ENCODE peak calls at places on chromosomes 7 and 10, in four cellular contexts. Z, U, C and B are unnamed samples.
A peak's percentile ranks its signal among the peaks of the same experiment; 100 is the strongest.

GRCh38 chr7:79436378-79436777 is 17.1 kb downstream of the MAGI2 start:
- DNase-seq in Z (no peak), U (no peak), C (no peak), B (no peak)

GRCh38 chr10:83991986-83992753 is 147.1 kb upstream of the GHITM start:
- DNase-seq in C (no peak), U (no peak), Z (no peak), B (peak; percentile 78)

GRCh38 chr7:130037703-130038102 is 13.5 kb downstream of the ZC3HC1 start:
- DNase-seq in Z (peak; percentile 20), C (peak; percentile 12), U (no peak), B (no peak)

GRCh38 chr7:37380831-37381230 is 67.8 kb downstream of the ELMO1 start:
- DNase-seq in U (no peak), C (no peak), Z (no peak), B (no peak)

GRCh38 chr7:39621261-39621660 is 2.1 kb upstream of the RALA start:
- DNase-seq in C (peak; percentile 95), Z (peak; percentile 97), U (no peak), B (no peak)

GRCh38 chr10:58756126-58756525 is 243.5 kb downstream of the BICC1 start:
- DNase-seq in U (peak; percentile 64), C (peak; percentile 89), Z (peak; percentile 74), B (no peak)

GRCh38 chr7:100604078-100604975 is 2.2 kb downstream of the PCOLCE start:
- DNase-seq in C (peak; percentile 53), U (peak; percentile 84), Z (peak; percentile 46), B (peak; percentile 90)

GRCh38 chr10:71816421-71816851 is 34.6 kb downstream of the PSAP start:
- DNase-seq in U (no peak), Z (no peak), C (no peak), B (no peak)

GRCh38 chr7:7772385-7772784 is 54.0 kb upstream of the RPA3 start:
- DNase-seq in Z (peak; percentile 67), C (no peak), U (no peak), B (no peak)

GRCh38 chr7:27169658-27170493 is 4.2 kb downstream of the HOXA10 start:
- DNase-seq in C (no peak), U (no peak), Z (no peak), B (peak; percentile 63)

GRCh38 chr7:127514499-127514898 is 70.9 kb downstream of the GCC1 start:
- DNase-seq in C (peak; percentile 53), Z (peak; percentile 39), U (no peak), B (peak; percentile 56)

GRCh38 chr7:4681922-4682620 is at the start of gene FOXK1:
- DNase-seq in Z (peak; percentile 65), U (peak; percentile 71), C (peak; percentile 67), B (peak; percentile 89)

GRCh38 chr10:103727546-103727963 is 127.8 kb downstream of the SH3PXD2A start:
- DNase-seq in U (no peak), C (no peak), Z (no peak), B (no peak)

DNA sequence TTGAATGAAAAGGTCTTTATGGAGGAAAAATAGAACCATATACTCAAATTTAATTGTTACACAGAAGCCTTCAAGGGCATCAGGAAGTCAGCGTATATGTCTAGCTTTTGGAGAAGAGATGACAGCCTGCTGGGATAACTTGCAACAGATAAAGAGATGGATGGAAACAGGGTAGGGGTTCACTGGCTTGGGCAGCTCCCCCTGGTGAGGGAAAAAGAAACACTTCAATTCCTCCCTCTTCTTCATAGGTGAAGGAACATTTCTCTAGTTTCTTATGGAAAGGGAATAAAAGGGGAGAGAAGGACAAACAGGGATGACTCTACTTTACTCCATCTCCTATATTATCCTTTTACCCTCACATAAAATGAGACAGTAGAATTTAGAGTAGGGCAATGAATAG is 635.7 kb downstream of the PHTF2 start:
- DNase-seq in C (no peak), Z (no peak), U (no peak), B (peak; percentile 25)
- TF ChIP-seq CTCF in C (peak; percentile 5), Z (no peak), U (no peak), B (peak; percentile 51)

DNA sequence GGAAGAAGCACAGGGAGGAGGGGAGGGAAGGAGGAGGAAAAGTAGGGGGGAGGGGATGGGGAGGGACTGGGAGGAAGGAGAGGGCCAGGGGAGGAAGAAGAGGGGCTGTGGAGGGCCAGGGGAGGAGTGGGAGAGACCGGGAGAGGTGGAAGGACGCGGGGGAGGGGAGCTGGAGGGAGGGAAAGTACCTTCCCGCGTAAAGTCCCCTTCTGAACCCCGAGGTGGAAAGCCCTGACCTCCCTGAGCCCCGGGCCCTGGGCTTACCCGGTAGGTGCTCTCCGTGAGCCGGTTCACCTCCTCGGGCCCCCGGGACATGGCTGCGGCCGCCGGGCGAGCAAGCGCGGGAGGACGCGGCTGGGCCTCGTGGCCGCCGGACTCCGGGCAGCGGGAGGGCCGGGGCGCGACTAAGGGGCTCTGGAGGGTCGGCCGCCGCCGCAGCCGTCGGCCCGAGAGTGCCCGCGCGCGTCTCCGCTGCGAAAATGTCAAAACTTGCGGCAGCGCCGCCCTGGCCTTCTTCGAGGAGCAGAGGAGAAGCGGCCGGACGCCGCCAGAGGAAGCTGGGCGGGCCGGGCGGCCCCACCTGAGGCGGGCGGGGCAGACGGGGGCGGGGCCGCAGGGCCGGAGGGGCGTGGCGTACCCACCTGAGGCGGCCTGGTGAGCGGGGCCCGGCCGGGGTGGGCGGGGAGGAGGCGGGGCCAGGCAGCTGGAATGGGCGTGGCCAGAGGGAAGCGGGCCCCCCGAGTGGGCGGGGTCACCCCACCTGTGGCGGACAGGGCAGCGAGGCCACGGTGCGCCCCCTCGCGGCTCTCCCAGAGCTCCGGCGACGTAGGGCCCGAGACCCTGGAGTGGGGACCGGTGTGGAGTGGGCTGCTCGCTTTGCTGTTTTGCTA is at the start of gene BAIAP2L1:
- DNase-seq in C (peak; percentile 57), Z (peak; percentile 49), U (peak; percentile 97), B (peak; percentile 96)
- TF ChIP-seq CTCF in C (peak; percentile 61), Z (peak; percentile 63), U (peak; percentile 76), B (peak; percentile 74)

GRCh38 chr10:19168584-19168983 is 120.0 kb downstream of the MALRD1 start:
- DNase-seq in Z (no peak), U (no peak), C (no peak), B (peak; percentile 64)
- TF ChIP-seq CTCF in Z (peak; percentile 21), U (no peak), C (no peak), B (peak; percentile 61)

DNA sequence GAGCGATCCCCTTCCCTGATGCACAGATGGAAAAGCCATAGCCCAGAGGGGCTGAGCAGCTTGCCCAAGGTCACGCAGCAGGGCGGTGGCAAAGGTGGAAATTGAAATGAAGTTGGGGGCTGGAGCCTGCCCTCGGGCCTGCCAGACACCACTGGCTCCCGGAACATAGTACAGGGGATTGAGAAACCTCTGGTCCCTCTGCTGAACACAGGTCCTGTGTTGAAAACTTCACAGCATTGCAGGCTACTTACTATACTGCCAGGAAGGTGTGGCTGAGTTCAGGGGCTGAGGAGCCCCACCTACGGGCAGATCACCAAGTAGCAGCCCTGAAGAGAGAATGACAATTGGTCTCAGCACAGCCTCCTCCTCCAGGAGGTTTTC is 326.7 kb downstream of the PLXNA4 start:
- DNase-seq in Z (no peak), C (peak; percentile 29), U (no peak), B (peak; percentile 69)
- TF ChIP-seq CTCF in Z (no peak), C (peak; percentile 25), U (no peak), B (peak; percentile 64)

GRCh38 chr10:88091490-88092061 is 228.2 kb downstream of the PTEN start:
- DNase-seq in Z (no peak), C (no peak), U (no peak), B (no peak)
- TF ChIP-seq CTCF in Z (no peak), C (no peak), U (no peak), B (no peak)